ENCODE peak calls at places on chromosomes 7 and 10, in six cellular contexts. G is SK-N-SH; X is adrenal gland; N is GM12878; Q is right atrium auricular region; H is CD4-positive, CD25-positive, alpha-beta regulatory T cell. I is an unnamed sample.
A peak's percentile ranks its signal among the peaks of the same experiment; 100 is the strongest.

GRCh38 chr10:4372601-4373000 is 453.4 kb upstream of the AKR1E2 start:
- DNase-seq in H (no peak), Q (no peak), G (peak; percentile 70), N (no peak), X (no peak), I (no peak)

GRCh38 chr10:121158988-121159579 is 307.9 kb downstream of the WDR11 start:
- DNase-seq in Q (no peak), H (no peak), N (no peak), G (no peak), X (no peak), I (no peak)

GRCh38 chr7:122883049-122883670 is 3.1 kb downstream of the CADPS2 start:
- DNase-seq in G (no peak), Q (no peak), X (no peak), N (no peak), H (no peak), I (no peak)

GRCh38 chr7:137836113-137836509 is 10.7 kb downstream of the DGKI start:
- DNase-seq in G (no peak), X (no peak), Q (no peak), H (no peak), N (no peak), I (no peak)

GRCh38 chr10:17409170-17409733 is 45.1 kb downstream of the ST8SIA6 start:
- DNase-seq in X (no peak), H (no peak), N (no peak), G (no peak), Q (no peak), I (peak; percentile 25)

GRCh38 chr7:90472805-90473540 is 3.5 kb downstream of the PTTG1IP2 start:
- DNase-seq in X (no peak), H (no peak), Q (no peak), G (no peak), N (no peak), I (no peak)

GRCh38 chr10:7955446-7955845 is 99.0 kb upstream of the GATA3 start:
- DNase-seq in H (no peak), N (no peak), Q (no peak), X (no peak), G (no peak), I (no peak)

GRCh38 chr10:37314862-37315261 is 189.5 kb downstream of the ANKRD30A start:
- DNase-seq in Q (no peak), G (no peak), H (no peak), X (no peak), N (no peak), I (no peak)

GRCh38 chr10:32577448-32577847 is 131.5 kb downstream of the CCDC7 start:
- DNase-seq in H (no peak), G (no peak), N (no peak), X (no peak), Q (no peak), I (no peak)

GRCh38 chr7:117157121-117157870 is 165.6 kb downstream of the WNT2 start:
- DNase-seq in H (no peak), Q (peak; percentile 66), N (no peak), X (peak; percentile 87), G (peak; percentile 48), I (no peak)

GRCh38 chr7:132065193-132065972 is 509.0 kb upstream of the PODXL start:
- DNase-seq in Q (peak; percentile 83), X (peak; percentile 60), H (no peak), N (no peak), G (peak; percentile 41), I (no peak)

GRCh38 chr10:119608316-119609155 is 11.8 kb upstream of the TIAL1 start:
- DNase-seq in X (peak; percentile 65), G (peak; percentile 67), H (no peak), Q (peak; percentile 58), N (no peak), I (peak; percentile 25)

GRCh38 chr7:128792471-128793183 is 859 bp downstream of the CCDC136 start:
- DNase-seq in G (peak; percentile 90), N (no peak), H (no peak), X (no peak), Q (no peak), I (no peak)

GRCh38 chr7:102728-103127 is 89.6 kb upstream of the FAM20C start:
- DNase-seq in N (no peak), X (no peak), G (no peak), H (no peak), Q (no peak), I (no peak)

GRCh38 chr7:45710271-45711160 is 136.3 kb downstream of the ADCY1 start:
- DNase-seq in G (peak; percentile 24), N (no peak), X (no peak), H (no peak), Q (peak; percentile 55), I (no peak)

GRCh38 chr10:86362566-86363183 is 3.9 kb downstream of the GRID1 start:
- DNase-seq in X (no peak), N (no peak), G (no peak), H (no peak), Q (no peak), I (no peak)

GRCh38 chr7:27409776-27410175 is 167.2 kb downstream of the EVX1 start:
- DNase-seq in G (no peak), X (no peak), N (no peak), H (no peak), Q (no peak), I (no peak)

GRCh38 chr7:153103219-153103618 is 343.7 kb downstream of the ACTR3B start:
- DNase-seq in X (no peak), G (no peak), H (no peak), N (no peak), Q (no peak), I (no peak)

GRCh38 chr7:51313276-51314035 is 3.2 kb downstream of the COBL start:
- DNase-seq in H (no peak), X (no peak), N (no peak), Q (no peak), G (no peak), I (no peak)

GRCh38 chr7:47578581-47579270 is 3.2 kb downstream of the TNS3 start:
- DNase-seq in G (no peak), X (peak; percentile 61), H (no peak), Q (no peak), N (no peak), I (no peak)

GRCh38 chr10:62437696-62438095 is 63.5 kb downstream of the ZNF365 start:
- DNase-seq in Q (no peak), H (no peak), X (no peak), G (peak; percentile 29), N (no peak), I (peak; percentile 69)

GRCh38 chr7:133315332-133316040 is 62.6 kb downstream of the EXOC4 start:
- DNase-seq in Q (no peak), X (no peak), N (no peak), H (no peak), G (no peak), I (no peak)

GRCh38 chr10:69327463-69328345 is 49.4 kb downstream of the HK1 start:
- DNase-seq in H (no peak), N (no peak), G (no peak), X (peak; percentile 85), Q (peak; percentile 91), I (peak; percentile 30)

GRCh38 chr10:101233863-101234262 is 4.6 kb upstream of the LBX1 start:
- DNase-seq in H (no peak), G (no peak), N (no peak), X (no peak), Q (no peak), I (no peak)

GRCh38 chr10:4670737-4671136 is 155.3 kb upstream of the AKR1E2 start:
- DNase-seq in H (no peak), G (no peak), X (no peak), N (no peak), Q (no peak), I (no peak)

GRCh38 chr7:76216683-76217082 is 15.0 kb downstream of the SRRM3 start:
- DNase-seq in N (no peak), H (no peak), G (peak; percentile 73), Q (no peak), X (no peak), I (no peak)

GRCh38 chr10:128714240-128714639 is 588.0 kb upstream of the MKI67 start:
- DNase-seq in H (no peak), N (no peak), X (no peak), Q (no peak), G (no peak), I (no peak)
- H3K4me3 ChIP-seq in H (no peak overlapping the region), N (no peak overlapping the region), X (no peak overlapping the region), Q (no peak overlapping the region), G (no peak overlapping the region), I (no peak overlapping the region)

GRCh38 chr10:110361800-110362456 is 57.2 kb upstream of the SMNDC1 start:
- DNase-seq in G (no peak), Q (no peak), H (no peak), X (no peak), N (no peak), I (peak; percentile 19)
- H3K4me1 ChIP-seq in G (peaks cover 12% of the 10 kb centered on the region), Q (no peaks in the 10 kb centered on the region), H (peaks cover 23% of the 10 kb centered on the region), X (no peaks in the 10 kb centered on the region), N (peaks cover 46% of the 10 kb centered on the region), I (peaks cover 11% of the 10 kb centered on the region)

GRCh38 chr10:72509206-72509799 is 116.6 kb downstream of the MICU1 start:
- DNase-seq in N (no peak), H (no peak), G (no peak), Q (no peak), X (no peak), I (no peak)
- H3K27ac ChIP-seq in N (no peak overlapping the region), H (no peak overlapping the region), G (no peak overlapping the region), Q (no peak overlapping the region), X (no peak overlapping the region), I (no peak overlapping the region)

GRCh38 chr7:7771452-7771851 is 53.0 kb upstream of the RPA3 start:
- DNase-seq in Q (no peak), X (no peak), G (no peak), H (no peak), N (no peak), I (no peak)

GRCh38 chr7:7770228-7770627 is 51.8 kb upstream of the RPA3 start:
- DNase-seq in N (no peak), G (no peak), Q (no peak), X (no peak), H (no peak), I (no peak)

GRCh38 chr7:7769712-7770111 is 51.3 kb upstream of the RPA3 start:
- DNase-seq in N (no peak), X (no peak), H (no peak), G (no peak), Q (no peak), I (no peak)

GRCh38 chr7:7773334-7774308 is 55.2 kb upstream of the RPA3 start:
- DNase-seq in X (no peak), G (no peak), Q (no peak), H (no peak), N (peak; percentile 47), I (no peak)

GRCh38 chr7:7772385-7772784 is 54.0 kb upstream of the RPA3 start:
- DNase-seq in X (no peak), G (no peak), Q (no peak), N (no peak), H (no peak), I (no peak)
- H3K4me3 ChIP-seq in X (no peak overlapping the region), G (no peak overlapping the region), Q (no peak overlapping the region), N (peak overlapping the region; percentile 6), H (peak overlapping the region; percentile 38), I (peak overlapping the region; percentile 15)

GRCh38 chr7:151691449-151691848 is 171.8 kb upstream of the RHEB start:
- DNase-seq in X (no peak), N (no peak), H (no peak), G (no peak), Q (no peak), I (no peak)
- H3K4me1 ChIP-seq in X (peaks cover 23% of the 10 kb centered on the region), N (no peaks in the 10 kb centered on the region), H (no peaks in the 10 kb centered on the region), G (peaks cover 35% of the 10 kb centered on the region), Q (no peaks in the 10 kb centered on the region), I (no peaks in the 10 kb centered on the region)

GRCh38 chr7:12979181-12979580 is 291.7 kb downstream of the ARL4A start:
- DNase-seq in N (no peak), X (no peak), Q (no peak), H (no peak), G (no peak), I (no peak)
- H3K27ac ChIP-seq in N (no peak overlapping the region), X (no peak overlapping the region), Q (no peak overlapping the region), H (no peak overlapping the region), G (no peak overlapping the region), I (no peak overlapping the region)

I was measured in naive thymus-derived CD4-positive, alpha-beta T cell.